ENCODE peak calls at places on chromosome 14, in nine cellular contexts. One of them, this sample, is unnamed.

GRCh38 chr14:106883218-106883692 is 1356.9 kb downstream of the TMEM121 start:
- DNase-seq in kidney epithelial cell: no peak
- DNase-seq in fibroblast of the aortic adventitia: no peak
- DNase-seq in thyroid gland: no peak
- DNase-seq in tibial artery: peak; percentile 67
- DNase-seq in MM.1S: no peak
- DNase-seq in AG09309: no peak
- DNase-seq in cardiac fibroblast: peak; percentile 0
- DNase-seq in astrocyte of the spinal cord: no peak
- DNase-seq in this sample: no peak

GRCh38 chr14:72652179-72652578 is 241.7 kb downstream of the DPF3 start:
- DNase-seq in astrocyte of the spinal cord: peak; percentile 76
- DNase-seq in kidney epithelial cell: no peak
- DNase-seq in fibroblast of the aortic adventitia: no peak
- DNase-seq in tibial artery: no peak
- DNase-seq in cardiac fibroblast: no peak
- DNase-seq in thyroid gland: no peak
- DNase-seq in AG09309: no peak
- DNase-seq in MM.1S: no peak
- DNase-seq in this sample: no peak

GRCh38 chr14:102078344-102078743 is 8.5 kb downstream of the HSP90AA1 start:
- DNase-seq in cardiac fibroblast: no peak
- DNase-seq in MM.1S: no peak
- DNase-seq in fibroblast of the aortic adventitia: no peak
- DNase-seq in tibial artery: no peak
- DNase-seq in thyroid gland: no peak
- DNase-seq in kidney epithelial cell: no peak
- DNase-seq in AG09309: no peak
- DNase-seq in astrocyte of the spinal cord: no peak
- DNase-seq in this sample: no peak

GRCh38 chr14:24080142-24080530 is 8.8 kb downstream of the CPNE6 start:
- DNase-seq in cardiac fibroblast: no peak
- DNase-seq in AG09309: no peak
- DNase-seq in kidney epithelial cell: no peak
- DNase-seq in thyroid gland: no peak
- DNase-seq in astrocyte of the spinal cord: no peak
- DNase-seq in tibial artery: no peak
- DNase-seq in MM.1S: no peak
- DNase-seq in fibroblast of the aortic adventitia: no peak
- DNase-seq in this sample: no peak

GRCh38 chr14:99350751-99351150 is 78.8 kb upstream of the BCL11B start:
- DNase-seq in tibial artery: no peak
- DNase-seq in astrocyte of the spinal cord: no peak
- DNase-seq in AG09309: no peak
- DNase-seq in MM.1S: no peak
- DNase-seq in thyroid gland: no peak
- DNase-seq in cardiac fibroblast: no peak
- DNase-seq in kidney epithelial cell: no peak
- DNase-seq in fibroblast of the aortic adventitia: no peak
- DNase-seq in this sample: no peak

GRCh38 chr14:102089621-102090343 is 2.9 kb upstream of the HSP90AA1 start:
- DNase-seq in MM.1S: no peak
- DNase-seq in cardiac fibroblast: no peak
- DNase-seq in AG09309: no peak
- DNase-seq in astrocyte of the spinal cord: no peak
- DNase-seq in thyroid gland: peak; percentile 18
- DNase-seq in kidney epithelial cell: no peak
- DNase-seq in fibroblast of the aortic adventitia: no peak
- DNase-seq in tibial artery: no peak
- DNase-seq in this sample: no peak

GRCh38 chr14:54617467-54617866 is 50.5 kb downstream of the SAMD4A start:
- DNase-seq in fibroblast of the aortic adventitia: peak; percentile 42
- DNase-seq in tibial artery: no peak
- DNase-seq in MM.1S: no peak
- DNase-seq in astrocyte of the spinal cord: no peak
- DNase-seq in cardiac fibroblast: no peak
- DNase-seq in AG09309: no peak
- DNase-seq in kidney epithelial cell: no peak
- DNase-seq in thyroid gland: no peak
- DNase-seq in this sample: peak; percentile 44

GRCh38 chr14:54362089-54362504 is 34.7 kb upstream of the CDKN3 start:
- DNase-seq in kidney epithelial cell: no peak
- DNase-seq in fibroblast of the aortic adventitia: no peak
- DNase-seq in cardiac fibroblast: no peak
- DNase-seq in tibial artery: no peak
- DNase-seq in thyroid gland: no peak
- DNase-seq in AG09309: no peak
- DNase-seq in astrocyte of the spinal cord: no peak
- DNase-seq in MM.1S: no peak
- DNase-seq in this sample: no peak

GRCh38 chr14:100547633-100548294 is 39.5 kb downstream of the BEGAIN start:
- DNase-seq in kidney epithelial cell: no peak
- DNase-seq in astrocyte of the spinal cord: peak; percentile 64
- DNase-seq in tibial artery: peak; percentile 77
- DNase-seq in fibroblast of the aortic adventitia: no peak
- DNase-seq in thyroid gland: no peak
- DNase-seq in AG09309: no peak
- DNase-seq in MM.1S: no peak
- DNase-seq in cardiac fibroblast: peak; percentile 70
- DNase-seq in this sample: peak; percentile 60

GRCh38 chr14:104591031-104591430 is 11.5 kb downstream of the C14orf180 start:
- DNase-seq in MM.1S: no peak
- DNase-seq in AG09309: no peak
- DNase-seq in fibroblast of the aortic adventitia: no peak
- DNase-seq in astrocyte of the spinal cord: no peak
- DNase-seq in cardiac fibroblast: no peak
- DNase-seq in kidney epithelial cell: no peak
- DNase-seq in thyroid gland: no peak
- DNase-seq in tibial artery: no peak
- DNase-seq in this sample: no peak

GRCh38 chr14:39491134-39491541 is 58.9 kb upstream of the FBXO33 start:
- DNase-seq in MM.1S: peak; percentile 7
- DNase-seq in AG09309: peak; percentile 5
- DNase-seq in tibial artery: no peak
- DNase-seq in fibroblast of the aortic adventitia: peak; percentile 74
- DNase-seq in cardiac fibroblast: peak; percentile 55
- DNase-seq in kidney epithelial cell: no peak
- DNase-seq in astrocyte of the spinal cord: peak; percentile 70
- DNase-seq in thyroid gland: peak; percentile 18
- DNase-seq in this sample: peak; percentile 50

GRCh38 chr14:68106456-68106855 is 286.9 kb downstream of the RAD51B start:
- DNase-seq in MM.1S: no peak
- DNase-seq in astrocyte of the spinal cord: no peak
- DNase-seq in fibroblast of the aortic adventitia: no peak
- DNase-seq in kidney epithelial cell: no peak
- DNase-seq in thyroid gland: no peak
- DNase-seq in tibial artery: no peak
- DNase-seq in cardiac fibroblast: no peak
- DNase-seq in AG09309: no peak
- DNase-seq in this sample: no peak

GRCh38 chr14:72164420-72165150 is 232.4 kb downstream of the RGS6 start:
- DNase-seq in tibial artery: no peak
- DNase-seq in kidney epithelial cell: no peak
- DNase-seq in cardiac fibroblast: no peak
- DNase-seq in fibroblast of the aortic adventitia: no peak
- DNase-seq in astrocyte of the spinal cord: no peak
- DNase-seq in thyroid gland: no peak
- DNase-seq in AG09309: no peak
- DNase-seq in MM.1S: no peak
- DNase-seq in this sample: no peak

GRCh38 chr14:71491925-71492324 is 440.3 kb upstream of the RGS6 start:
- DNase-seq in MM.1S: no peak
- DNase-seq in kidney epithelial cell: no peak
- DNase-seq in astrocyte of the spinal cord: no peak
- DNase-seq in thyroid gland: no peak
- DNase-seq in tibial artery: no peak
- DNase-seq in fibroblast of the aortic adventitia: peak; percentile 79
- DNase-seq in AG09309: no peak
- DNase-seq in cardiac fibroblast: peak; percentile 74
- DNase-seq in this sample: no peak

GRCh38 chr14:65958664-65959562 is 527.3 kb upstream of the CCDC196 start:
- DNase-seq in MM.1S: peak; percentile 11
- DNase-seq in thyroid gland: peak; percentile 7
- DNase-seq in astrocyte of the spinal cord: peak; percentile 23
- DNase-seq in fibroblast of the aortic adventitia: peak; percentile 56
- DNase-seq in tibial artery: no peak
- DNase-seq in AG09309: no peak
- DNase-seq in kidney epithelial cell: no peak
- DNase-seq in cardiac fibroblast: peak; percentile 47
- DNase-seq in this sample: peak; percentile 6

GRCh38 chr14:21068521-21069387 is 1.4 kb upstream of the ARHGEF40 start:
- DNase-seq in kidney epithelial cell: no peak
- DNase-seq in MM.1S: peak; percentile 36
- DNase-seq in AG09309: no peak
- DNase-seq in astrocyte of the spinal cord: peak; percentile 57
- DNase-seq in cardiac fibroblast: peak; percentile 70
- DNase-seq in fibroblast of the aortic adventitia: peak; percentile 69
- DNase-seq in thyroid gland: peak; percentile 69
- DNase-seq in tibial artery: peak; percentile 77
- DNase-seq in this sample: no peak

GRCh38 chr14:21069388-21070082 is 569 bp upstream of the ARHGEF40 start:
- DNase-seq in thyroid gland: no peak
- DNase-seq in AG09309: no peak
- DNase-seq in cardiac fibroblast: peak; percentile 33
- DNase-seq in astrocyte of the spinal cord: peak; percentile 41
- DNase-seq in kidney epithelial cell: no peak
- DNase-seq in tibial artery: no peak
- DNase-seq in fibroblast of the aortic adventitia: peak; percentile 47
- DNase-seq in MM.1S: no peak
- DNase-seq in this sample: peak; percentile 58

GRCh38 chr14:21070083-21070609 is at the start of gene ARHGEF40:
- DNase-seq in thyroid gland: peak; percentile 71
- DNase-seq in fibroblast of the aortic adventitia: peak; percentile 40
- DNase-seq in tibial artery: peak; percentile 85
- DNase-seq in cardiac fibroblast: peak; percentile 54
- DNase-seq in MM.1S: peak; percentile 13
- DNase-seq in AG09309: no peak
- DNase-seq in astrocyte of the spinal cord: peak; percentile 47
- DNase-seq in kidney epithelial cell: no peak
- DNase-seq in this sample: peak; percentile 81

GRCh38 chr14:21063479-21063878 is 5.9 kb downstream of the RNASE8 start:
- DNase-seq in astrocyte of the spinal cord: peak; percentile 79
- DNase-seq in fibroblast of the aortic adventitia: peak; percentile 82
- DNase-seq in kidney epithelial cell: peak; percentile 75
- DNase-seq in AG09309: no peak
- DNase-seq in tibial artery: no peak
- DNase-seq in cardiac fibroblast: peak; percentile 90
- DNase-seq in MM.1S: no peak
- DNase-seq in thyroid gland: peak; percentile 76
- DNase-seq in this sample: peak; percentile 71

GRCh38 chr14:21066882-21067502 is 3.1 kb upstream of the ARHGEF40 start:
- DNase-seq in tibial artery: no peak
- DNase-seq in thyroid gland: no peak
- DNase-seq in MM.1S: no peak
- DNase-seq in kidney epithelial cell: no peak
- DNase-seq in AG09309: no peak
- DNase-seq in fibroblast of the aortic adventitia: no peak
- DNase-seq in cardiac fibroblast: no peak
- DNase-seq in astrocyte of the spinal cord: no peak
- DNase-seq in this sample: no peak
- TF ChIP-seq CTCF in tibial artery: no peak
- TF ChIP-seq CTCF in thyroid gland: no peak
- TF ChIP-seq CTCF in MM.1S: peak; percentile 37
- TF ChIP-seq CTCF in kidney epithelial cell: peak; percentile 18
- TF ChIP-seq CTCF in AG09309: peak; percentile 37
- TF ChIP-seq CTCF in fibroblast of the aortic adventitia: peak; percentile 37
- TF ChIP-seq CTCF in cardiac fibroblast: peak; percentile 23
- TF ChIP-seq CTCF in astrocyte of the spinal cord: peak; percentile 39
- TF ChIP-seq CTCF in this sample: peak; percentile 33

GRCh38 chr14:20988717-20989116 is 1.1 kb upstream of the METTL17 start:
- DNase-seq in astrocyte of the spinal cord: no peak
- DNase-seq in cardiac fibroblast: no peak
- DNase-seq in kidney epithelial cell: no peak
- DNase-seq in fibroblast of the aortic adventitia: no peak
- DNase-seq in MM.1S: no peak
- DNase-seq in tibial artery: no peak
- DNase-seq in thyroid gland: peak; percentile 9
- DNase-seq in AG09309: no peak
- DNase-seq in this sample: peak; percentile 12

GRCh38 chr14:20986811-20987210 is 3.0 kb upstream of the METTL17 start:
- DNase-seq in thyroid gland: no peak
- DNase-seq in AG09309: peak; percentile 88
- DNase-seq in kidney epithelial cell: peak; percentile 92
- DNase-seq in MM.1S: no peak
- DNase-seq in fibroblast of the aortic adventitia: peak; percentile 96
- DNase-seq in tibial artery: no peak
- DNase-seq in cardiac fibroblast: peak; percentile 92
- DNase-seq in astrocyte of the spinal cord: peak; percentile 94
- DNase-seq in this sample: peak; percentile 94

GRCh38 chr14:20989787-20990600 is at the start of gene METTL17:
- DNase-seq in kidney epithelial cell: peak; percentile 92
- DNase-seq in MM.1S: peak; percentile 88
- DNase-seq in AG09309: peak; percentile 95
- DNase-seq in tibial artery: peak; percentile 96
- DNase-seq in astrocyte of the spinal cord: peak; percentile 98
- DNase-seq in fibroblast of the aortic adventitia: peak; percentile 98
- DNase-seq in cardiac fibroblast: peak; percentile 99
- DNase-seq in thyroid gland: peak; percentile 94
- DNase-seq in this sample: peak; percentile 92

DNA sequence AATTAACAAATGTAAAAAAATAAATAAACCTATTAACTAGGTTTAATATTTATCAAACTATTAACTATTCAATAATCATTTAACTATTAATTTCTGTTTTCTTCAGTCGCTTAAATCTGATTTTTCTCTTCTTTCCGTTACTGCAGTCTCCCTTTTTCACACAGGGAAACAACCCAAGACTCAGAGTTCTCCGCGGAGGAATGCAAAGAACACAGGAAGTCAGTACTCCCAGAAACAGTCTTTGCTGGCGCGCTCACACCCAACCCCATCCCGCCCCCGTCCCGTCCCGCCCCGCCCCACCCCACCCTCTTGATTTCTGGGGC is 355 bp upstream of the METTL17 start:
- DNase-seq in cardiac fibroblast: no peak
- DNase-seq in thyroid gland: no peak
- DNase-seq in tibial artery: no peak
- DNase-seq in astrocyte of the spinal cord: no peak
- DNase-seq in AG09309: no peak
- DNase-seq in kidney epithelial cell: no peak
- DNase-seq in fibroblast of the aortic adventitia: no peak
- DNase-seq in MM.1S: no peak
- DNase-seq in this sample: no peak
- H3K4me3 ChIP-seq in cardiac fibroblast: peak overlapping the region; percentile 91
- H3K4me3 ChIP-seq in thyroid gland: no peak overlapping the region
- H3K4me3 ChIP-seq in tibial artery: peak overlapping the region; percentile 96
- H3K4me3 ChIP-seq in astrocyte of the spinal cord: peak overlapping the region; percentile 89
- H3K4me3 ChIP-seq in AG09309: no peak overlapping the region
- H3K4me3 ChIP-seq in kidney epithelial cell: peak overlapping the region; percentile 11
- H3K4me3 ChIP-seq in fibroblast of the aortic adventitia: peak overlapping the region; percentile 45
- H3K4me3 ChIP-seq in MM.1S: peak overlapping the region; percentile 17
- H3K4me3 ChIP-seq in this sample: peak overlapping the region; percentile 5

GRCh38 chr14:52840916-52841315 is 49.5 kb upstream of the GNPNAT1 start:
- DNase-seq in fibroblast of the aortic adventitia: peak; percentile 74
- DNase-seq in thyroid gland: peak; percentile 11
- DNase-seq in cardiac fibroblast: peak; percentile 73
- DNase-seq in tibial artery: peak; percentile 68
- DNase-seq in kidney epithelial cell: no peak
- DNase-seq in AG09309: no peak
- DNase-seq in MM.1S: no peak
- DNase-seq in astrocyte of the spinal cord: peak; percentile 57
- DNase-seq in this sample: peak; percentile 91
- TF ChIP-seq CTCF in fibroblast of the aortic adventitia: no peak
- TF ChIP-seq CTCF in thyroid gland: no peak
- TF ChIP-seq CTCF in cardiac fibroblast: no peak
- TF ChIP-seq CTCF in tibial artery: no peak
- TF ChIP-seq CTCF in kidney epithelial cell: no peak
- TF ChIP-seq CTCF in AG09309: no peak
- TF ChIP-seq CTCF in MM.1S: no peak
- TF ChIP-seq CTCF in astrocyte of the spinal cord: no peak
- TF ChIP-seq CTCF in this sample: no peak

GRCh38 chr14:60165547-60165876 is 314 bp upstream of the DHRS7 start:
- DNase-seq in tibial artery: no peak
- DNase-seq in thyroid gland: no peak
- DNase-seq in AG09309: no peak
- DNase-seq in astrocyte of the spinal cord: no peak
- DNase-seq in MM.1S: no peak
- DNase-seq in kidney epithelial cell: no peak
- DNase-seq in cardiac fibroblast: no peak
- DNase-seq in fibroblast of the aortic adventitia: no peak
- DNase-seq in this sample: no peak
- H3K4me3 ChIP-seq in tibial artery: peak overlapping the region; percentile 88
- H3K4me3 ChIP-seq in thyroid gland: no peak overlapping the region
- H3K4me3 ChIP-seq in AG09309: peak overlapping the region; percentile 98
- H3K4me3 ChIP-seq in astrocyte of the spinal cord: peak overlapping the region; percentile 92
- H3K4me3 ChIP-seq in MM.1S: peak overlapping the region; percentile 83
- H3K4me3 ChIP-seq in kidney epithelial cell: peak overlapping the region; percentile 79
- H3K4me3 ChIP-seq in cardiac fibroblast: peak overlapping the region; percentile 90
- H3K4me3 ChIP-seq in fibroblast of the aortic adventitia: peak overlapping the region; percentile 92
- H3K4me3 ChIP-seq in this sample: peak overlapping the region; percentile 96